ENCODE peak calls at places on chromosomes 2 and 18, in seven cellular contexts. D is PC-3, B is AG04450, L is A549, I is hepatocyte, Z is ovary, O is SJSA1. Y is an unnamed sample. For H3K9me3, the result is how much of the 10 kb centered on the place peaks cover.

GRCh38 chr18:48815581-48816324 is 135.0 kb downstream of the SMAD7 start:
- DNase-seq in D (peak), B (no peak), L (no peak), I (no peak), Z (peak), O (no peak), Y (no peak)

GRCh38 chr2:71720283-71720560 is 266.9 kb downstream of the DYSF start:
- DNase-seq in D (peak), B (no peak), L (no peak), I (no peak), Z (no peak), O (peak), Y (no peak)

GRCh38 chr2:40072442-40073232 is 293.6 kb upstream of the THUMPD2 start:
- DNase-seq in D (no peak), B (no peak), L (no peak), I (no peak), Z (no peak), O (no peak), Y (no peak)

GRCh38 chr2:210519594-210519993 is 36.8 kb upstream of the CPS1 start:
- DNase-seq in D (no peak), B (no peak), L (no peak), I (no peak), Z (no peak), O (no peak), Y (no peak)

GRCh38 chr2:28378679-28379392 is 13.8 kb upstream of the FOSL2 start:
- DNase-seq in D (no peak), B (no peak), L (no peak), I (no peak), Z (no peak), O (no peak), Y (no peak)

GRCh38 chr2:33134764-33135560 is 188.2 kb downstream of the LTBP1 start:
- DNase-seq in D (peak), B (no peak), L (no peak), I (no peak), Z (peak), O (no peak), Y (no peak)

GRCh38 chr2:105777071-105777482 is 32.4 kb downstream of the NCK2 start:
- DNase-seq in D (no peak), B (no peak), L (no peak), I (no peak), Z (no peak), O (no peak), Y (no peak)

GRCh38 chr18:75210274-75211001 is at the start of gene TSHZ1:
- DNase-seq in D (peak), B (peak), L (peak), I (peak), Z (peak), O (peak), Y (peak)

GRCh38 chr2:45674035-45674791 is 22.7 kb downstream of the PRKCE start:
- DNase-seq in D (peak), B (no peak), L (no peak), I (no peak), Z (no peak), O (no peak), Y (no peak)

GRCh38 chr2:182435754-182436153 is 8.9 kb upstream of the PDE1A start:
- DNase-seq in D (peak), B (no peak), L (no peak), I (no peak), Z (no peak), O (no peak), Y (no peak)

GRCh38 chr2:207189040-207189439 is 23.3 kb upstream of the KLF7 start:
- DNase-seq in D (no peak), B (no peak), L (no peak), I (no peak), Z (no peak), O (no peak), Y (no peak)

GRCh38 chr2:2848621-2849443 is 517.8 kb upstream of the MYT1L start:
- DNase-seq in D (no peak), B (no peak), L (no peak), I (peak), Z (no peak), O (no peak), Y (no peak)

GRCh38 chr18:36179562-36180334 is 7.5 kb upstream of the MOCOS start:
- DNase-seq in D (no peak), B (peak), L (no peak), I (peak), Z (peak), O (no peak), Y (peak)

GRCh38 chr2:207819021-207819687 is 49.4 kb upstream of the FZD5 start:
- DNase-seq in D (no peak), B (no peak), L (no peak), I (no peak), Z (no peak), O (no peak), Y (peak)

GRCh38 chr18:809985-810642 is 1.9 kb downstream of the YES1 start:
- DNase-seq in D (no peak), B (no peak), L (no peak), I (no peak), Z (no peak), O (no peak), Y (peak)

GRCh38 chr18:805755-806110 is 6.3 kb downstream of the YES1 start:
- DNase-seq in D (no peak), B (no peak), L (no peak), I (no peak), Z (no peak), O (no peak), Y (no peak)

GRCh38 chr18:811192-812122 is 585 bp downstream of the YES1 start:
- DNase-seq in D (peak), B (no peak), L (peak), I (peak), Z (peak), O (peak), Y (peak)

GRCh38 chr18:808086-808485 is 4.0 kb downstream of the YES1 start:
- DNase-seq in D (no peak), B (peak), L (no peak), I (no peak), Z (no peak), O (no peak), Y (no peak)

GRCh38 chr18:808502-808901 is 3.5 kb downstream of the YES1 start:
- DNase-seq in D (no peak), B (no peak), L (no peak), I (no peak), Z (no peak), O (no peak), Y (no peak)
- H3K4me3 ChIP-seq in D (no peak), B (no peak), L (no peak), I (no peak), Z (no peak), O (no peak), Y (no peak)

DNA sequence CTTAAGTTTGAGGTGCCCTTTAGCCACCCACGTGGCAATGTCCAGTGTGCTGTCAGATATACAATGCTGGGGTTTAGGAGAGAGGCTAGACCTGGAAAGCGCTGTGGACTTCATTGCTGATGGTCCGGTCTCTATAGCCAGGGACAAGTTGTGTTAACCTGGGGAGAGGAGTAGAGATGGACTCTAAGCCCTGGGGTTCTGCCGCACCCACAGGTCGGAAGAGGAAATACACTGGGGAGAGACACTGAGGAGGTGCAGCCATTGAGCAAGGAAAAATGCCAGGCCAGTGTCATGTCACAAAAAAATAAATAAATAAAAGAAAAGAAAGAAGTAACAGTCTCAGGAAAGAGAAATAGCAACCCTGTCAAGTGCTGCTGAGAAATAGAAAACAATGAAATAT is 106.9 kb upstream of the CBLN2 start:
- DNase-seq in D (no peak), B (no peak), L (no peak), I (no peak), Z (no peak), O (no peak), Y (no peak)
- H3K9me3 ChIP-seq in D (under half), B (under half), L (under half), I (under half), Z (under half), O (under half), Y (under half)

GRCh38 chr2:69241664-69242063 is 145.4 kb downstream of the GFPT1 start:
- DNase-seq in D (no peak), B (no peak), L (no peak), I (no peak), Z (no peak), O (no peak), Y (no peak)

GRCh38 chr2:69241039-69241586 is 145.9 kb downstream of the GFPT1 start:
- DNase-seq in D (no peak), B (no peak), L (no peak), I (peak), Z (no peak), O (peak), Y (no peak)

GRCh38 chr2:69244889-69245288 is 142.1 kb downstream of the GFPT1 start:
- DNase-seq in D (no peak), B (no peak), L (no peak), I (no peak), Z (no peak), O (no peak), Y (no peak)

GRCh38 chr2:69243652-69244051 is 143.4 kb downstream of the GFPT1 start:
- DNase-seq in D (no peak), B (no peak), L (no peak), I (no peak), Z (no peak), O (no peak), Y (no peak)

DNA sequence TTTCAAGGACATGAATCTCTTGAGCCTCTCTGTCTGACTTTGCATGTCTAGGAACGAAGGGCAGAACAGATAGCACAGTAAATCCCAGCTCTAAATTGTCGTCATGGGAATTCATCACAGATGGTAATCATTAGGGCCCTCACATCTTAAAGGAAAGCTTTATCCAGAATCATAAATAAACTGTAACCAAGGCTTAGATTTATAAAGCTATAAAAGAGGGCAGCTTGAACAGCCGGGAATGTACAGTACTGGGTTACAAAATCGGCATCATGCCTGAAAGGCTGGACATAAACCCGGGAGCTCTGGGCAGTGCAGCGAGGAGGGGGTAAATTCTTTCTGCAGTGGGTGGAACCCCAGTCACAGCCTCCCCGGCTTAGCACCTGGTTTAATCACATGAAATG is 144.4 kb downstream of the GFPT1 start:
- DNase-seq in D (no peak), B (peak), L (no peak), I (peak), Z (no peak), O (peak), Y (no peak)
- H3K27ac ChIP-seq in D (no peak), B (peak), L (no peak), I (peak), Z (no peak), O (no peak), Y (no peak)

GRCh38 chr18:60047556-60047955 is 147.8 kb downstream of the PMAIP1 start:
- DNase-seq in D (peak), B (no peak), L (no peak), I (no peak), Z (no peak), O (no peak), Y (no peak)

GRCh38 chr18:60049172-60049571 is 149.4 kb downstream of the PMAIP1 start:
- DNase-seq in D (no peak), B (no peak), L (no peak), I (no peak), Z (no peak), O (no peak), Y (no peak)

GRCh38 chr18:60040966-60041365 is 141.2 kb downstream of the PMAIP1 start:
- DNase-seq in D (no peak), B (no peak), L (no peak), I (no peak), Z (no peak), O (no peak), Y (no peak)

GRCh38 chr18:60038731-60039130 is 138.9 kb downstream of the PMAIP1 start:
- DNase-seq in D (no peak), B (no peak), L (no peak), I (no peak), Z (no peak), O (no peak), Y (no peak)

GRCh38 chr18:60044290-60045006 is 144.7 kb downstream of the PMAIP1 start:
- DNase-seq in D (peak), B (peak), L (peak), I (no peak), Z (no peak), O (peak), Y (no peak)
- H3K4me3 ChIP-seq in D (peak), B (no peak), L (no peak), I (no peak), Z (no peak), O (no peak), Y (no peak)

GRCh38 chr18:59271606-59272220 is 1.5 kb downstream of the RAX start:
- DNase-seq in D (no peak), B (no peak), L (no peak), I (no peak), Z (no peak), O (no peak), Y (no peak)
- H3K9me3 ChIP-seq in D (under half), B (under half), L (under half), I (under half), Z (under half), O (under half), Y (under half)

DNA sequence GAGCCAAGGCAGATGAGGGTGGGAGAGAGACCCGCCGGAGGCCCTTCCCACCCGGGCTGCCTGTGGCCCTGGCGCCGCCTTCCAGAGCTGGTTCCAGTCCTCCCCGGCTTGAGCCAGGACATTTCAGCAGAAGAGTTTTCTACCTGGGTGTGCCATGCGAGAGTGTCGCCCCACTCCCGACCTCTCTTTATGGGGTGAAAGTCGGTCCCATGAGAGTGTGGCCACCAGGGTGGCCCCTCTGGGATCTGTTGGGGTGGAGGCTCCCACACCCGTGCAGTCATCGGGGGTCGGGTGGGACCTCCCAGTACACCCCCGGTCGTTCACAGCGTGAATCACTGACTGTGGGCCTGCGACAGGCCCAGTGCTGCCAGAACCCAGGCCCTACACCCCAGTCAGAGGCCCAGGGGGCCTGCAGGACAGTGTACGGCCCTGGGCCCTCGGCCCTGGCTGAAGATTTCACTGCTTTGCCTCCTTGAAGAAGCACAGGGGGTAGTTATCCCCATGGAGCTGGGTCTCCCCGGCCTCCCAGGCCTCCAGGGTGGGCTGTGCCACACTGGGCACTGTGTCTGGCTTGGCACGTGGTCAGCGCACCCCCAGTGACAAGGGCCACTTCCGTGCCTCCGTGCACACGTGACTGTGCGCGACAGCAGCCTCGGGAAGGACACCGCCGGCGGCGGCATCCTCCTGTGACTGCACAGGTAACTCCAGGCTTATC is 5.9 kb downstream of the NFATC1 start:
- DNase-seq in D (no peak), B (no peak), L (no peak), I (no peak), Z (no peak), O (no peak), Y (no peak)
- H3K27ac ChIP-seq in D (no peak), B (no peak), L (no peak), I (no peak), Z (no peak), O (no peak), Y (no peak)

DNA sequence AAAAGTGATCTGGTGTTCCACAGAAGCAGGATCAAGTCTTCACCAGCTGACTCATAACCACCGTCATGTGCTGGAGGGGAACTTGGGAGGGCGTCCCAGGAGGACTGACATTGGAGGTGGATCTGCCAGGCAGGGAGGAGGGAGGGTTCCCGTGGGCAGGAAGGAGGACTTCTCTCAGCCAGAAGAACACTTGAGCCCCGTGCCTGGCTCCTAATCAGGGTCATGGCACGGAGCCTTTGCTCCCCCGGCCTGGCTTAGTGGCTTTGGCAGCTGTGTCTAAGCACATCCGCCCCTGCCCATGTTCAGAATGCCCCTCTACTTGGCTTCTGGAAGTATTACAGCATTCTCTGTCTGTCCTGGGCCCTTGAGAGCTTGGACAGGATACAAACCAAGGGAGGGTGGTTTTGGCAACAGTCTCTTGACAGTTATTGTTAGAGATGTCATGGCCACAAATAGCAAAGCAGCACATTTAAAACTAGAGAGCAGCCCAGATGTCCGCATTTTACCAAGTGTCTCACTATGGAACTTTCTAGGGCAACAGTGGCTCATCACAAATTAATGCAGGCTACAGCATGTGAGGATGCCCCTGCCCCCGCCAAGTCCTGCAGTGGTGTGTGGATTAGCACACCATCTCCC is 11.5 kb downstream of the PPP1R7 start:
- DNase-seq in D (no peak), B (no peak), L (no peak), I (peak), Z (peak), O (peak), Y (peak)
- H3K4me3 ChIP-seq in D (no peak), B (no peak), L (no peak), I (no peak), Z (no peak), O (no peak), Y (no peak)

Y was measured in small intestine.